ENCODE peak calls at places on chromosomes 6 and 20, in five cellular contexts. S is HCT116; M is mammary epithelial cell; L is CD8-positive, alpha-beta T cell; Z is uterus. J is an unnamed sample.

GRCh38 chr20:8388146-8388545 is 256.1 kb downstream of the PLCB1 start:
- DNase-seq in S (no peak), M (peak), L (no peak), Z (no peak), J (no peak)

GRCh38 chr20:23092409-23092756 is 6.3 kb upstream of the CD93 start:
- DNase-seq in S (no peak), M (no peak), L (no peak), Z (peak), J (no peak)

GRCh38 chr6:2562721-2563120 is 188.0 kb downstream of the MYLK4 start:
- DNase-seq in S (no peak), M (no peak), L (no peak), Z (no peak), J (no peak)

GRCh38 chr6:139364982-139365379 is 9.5 kb downstream of the CITED2 start:
- DNase-seq in S (no peak), M (no peak), L (no peak), Z (no peak), J (no peak)

GRCh38 chr6:139330841-139331500 is 39.2 kb upstream of the TXLNB start:
- DNase-seq in S (no peak), M (no peak), L (no peak), Z (no peak), J (no peak)

GRCh38 chr6:114419175-114419574 is 76.4 kb upstream of the HS3ST5 start:
- DNase-seq in S (no peak), M (no peak), L (no peak), Z (no peak), J (no peak)

GRCh38 chr20:51712501-51713212 is 55.5 kb downstream of the ATP9A start:
- DNase-seq in S (peak), M (no peak), L (no peak), Z (no peak), J (no peak)

GRCh38 chr6:141484726-141485125 is 648.0 kb upstream of the GJE1 start:
- DNase-seq in S (no peak), M (peak), L (no peak), Z (no peak), J (peak)

GRCh38 chr6:42720739-42721138 is 1.7 kb downstream of the PRPH2 start:
- DNase-seq in S (no peak), M (peak), L (no peak), Z (no peak), J (no peak)

GRCh38 chr6:167998206-167998605 is 735 bp downstream of the KIF25 start:
- DNase-seq in S (no peak), M (no peak), L (no peak), Z (no peak), J (no peak)

GRCh38 chr20:61588356-61589054 is 336.4 kb downstream of the CDH4 start:
- DNase-seq in S (no peak), M (no peak), L (no peak), Z (no peak), J (no peak)

GRCh38 chr6:44052419-44053011 is 74.7 kb downstream of the MRPL14 start:
- DNase-seq in S (no peak), M (peak), L (no peak), Z (peak), J (peak)

GRCh38 chr6:15406452-15406851 is 160.6 kb downstream of the JARID2 start:
- DNase-seq in S (no peak), M (no peak), L (no peak), Z (no peak), J (no peak)

GRCh38 chr6:33205172-33206026 is 944 bp downstream of the HSD17B8 start:
- DNase-seq in S (peak), M (peak), L (no peak), Z (no peak), J (no peak)

GRCh38 chr20:43507150-43508080 is at the start of gene L3MBTL1:
- DNase-seq in S (peak), M (peak), L (no peak), Z (no peak), J (no peak)

GRCh38 chr6:131400054-131400781 is 172.8 kb upstream of the ARG1 start:
- DNase-seq in S (peak), M (peak), L (no peak), Z (no peak), J (no peak)

GRCh38 chr20:24332956-24333355 is 136.5 kb upstream of the SYNDIG1 start:
- DNase-seq in S (no peak), M (peak), L (no peak), Z (no peak), J (no peak)

GRCh38 chr20:23078351-23078993 is 7.7 kb downstream of the CD93 start:
- DNase-seq in S (no peak), M (no peak), L (no peak), Z (no peak), J (no peak)

GRCh38 chr6:44629636-44630035 is 242.1 kb downstream of the CDC5L start:
- DNase-seq in S (no peak), M (no peak), L (no peak), Z (no peak), J (no peak)

GRCh38 chr6:43369174-43370002 is at the start of gene ZNF318:
- DNase-seq in S (peak), M (peak), L (peak), Z (peak), J (peak)

GRCh38 chr6:35686441-35686840 is 2.3 kb downstream of the FKBP5 start:
- DNase-seq in S (no peak), M (no peak), L (no peak), Z (no peak), J (no peak)

GRCh38 chr20:57761413-57761734 is 51.6 kb upstream of the PMEPA1 start:
- DNase-seq in S (no peak), M (no peak), L (no peak), Z (no peak), J (no peak)

GRCh38 chr6:54335871-54336270 is 27.6 kb downstream of the TINAG start:
- DNase-seq in S (peak), M (peak), L (no peak), Z (no peak), J (no peak)

GRCh38 chr20:3764659-3765058 is 2.9 kb downstream of the ADISSP start:
- DNase-seq in S (no peak), M (no peak), L (no peak), Z (no peak), J (no peak)

GRCh38 chr20:25321262-25321831 is 69.3 kb downstream of the ABHD12 start:
- DNase-seq in S (no peak), M (no peak), L (peak), Z (no peak), J (no peak)

GRCh38 chr20:48733296-48733790 is 94.5 kb downstream of the PREX1 start:
- DNase-seq in S (no peak), M (no peak), L (no peak), Z (no peak), J (no peak)

GRCh38 chr6:26538572-26538902 is 371 bp downstream of the HMGN4 start:
- DNase-seq in S (no peak), M (no peak), L (no peak), Z (no peak), J (no peak)

GRCh38 chr6:5674141-5674540 is 332.6 kb downstream of the NRN1 start:
- DNase-seq in S (no peak), M (no peak), L (no peak), Z (no peak), J (no peak)

GRCh38 chr6:137216875-137217553 is 2.2 kb downstream of the IFNGR1 start:
- DNase-seq in S (no peak), M (peak), L (no peak), Z (no peak), J (no peak)

GRCh38 chr6:169640347-169640972 is 61.4 kb downstream of the WDR27 start:
- DNase-seq in S (no peak), M (no peak), L (no peak), Z (peak), J (no peak)
- TF ChIP-seq CTCF in S (no peak), M (no peak), L (no peak), Z (peak), J (no peak)

GRCh38 chr20:52783769-52784168 is 188.4 kb upstream of the TSHZ2 start:
- DNase-seq in S (no peak), M (peak), L (no peak), Z (no peak), J (no peak)
- TF ChIP-seq CTCF in S (peak), M (peak), L (no peak), Z (no peak), J (no peak)

DNA sequence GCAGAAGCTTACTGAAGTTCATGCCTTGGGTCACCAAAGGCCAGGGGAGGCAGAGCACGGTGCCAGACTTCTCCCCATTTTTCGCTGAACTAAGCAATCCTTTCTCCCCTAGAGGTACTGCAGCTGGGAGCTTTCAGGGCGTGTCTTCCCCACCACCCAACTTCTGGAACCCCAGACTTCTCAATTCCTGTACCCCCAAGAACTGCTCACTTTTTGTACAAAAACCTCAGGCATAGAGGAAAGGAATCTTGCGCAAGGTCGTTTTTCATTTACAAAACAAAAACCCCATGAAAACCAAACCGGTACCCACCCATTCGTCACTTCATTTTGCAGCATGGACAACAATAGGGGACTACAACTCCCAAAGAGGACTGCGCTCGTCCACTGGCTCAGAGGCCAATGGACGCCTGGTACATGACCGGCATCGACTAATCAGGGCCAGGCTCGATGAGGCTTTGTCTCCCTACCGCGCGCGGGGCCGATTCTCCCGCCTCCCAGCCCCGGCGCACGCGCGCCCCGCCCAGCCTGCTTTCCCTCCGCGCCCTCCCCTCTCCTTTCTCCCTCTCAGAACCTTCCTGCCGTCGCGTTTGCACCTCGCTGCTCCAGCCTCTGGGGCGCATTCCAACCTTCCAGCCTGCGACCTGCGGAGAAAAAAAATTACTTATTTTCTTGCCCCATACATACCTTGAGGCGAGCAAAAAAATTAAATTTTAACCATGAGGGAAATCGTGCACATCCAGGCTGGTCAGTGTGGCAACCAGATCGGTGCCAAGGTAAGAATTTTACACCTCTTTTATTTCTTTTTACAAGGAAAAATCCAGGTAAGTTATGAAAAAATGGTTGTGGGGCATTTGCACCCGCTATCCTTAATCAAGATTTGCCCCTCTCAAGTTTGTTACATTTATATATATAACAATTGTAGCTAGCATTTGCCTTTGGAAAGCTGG is at the start of gene TUBB:
- DNase-seq in S (peak), M (peak), L (peak), Z (peak), J (peak)
- TF ChIP-seq CTCF in S (no peak), M (no peak), L (no peak), Z (no peak), J (no peak)

GRCh38 chr20:1509237-1509636 is 18.0 kb upstream of the SIRPB2 start:
- DNase-seq in S (peak), M (peak), L (no peak), Z (no peak), J (no peak)
- TF ChIP-seq CTCF in S (peak), M (peak), L (peak), Z (no peak), J (peak)

DNA sequence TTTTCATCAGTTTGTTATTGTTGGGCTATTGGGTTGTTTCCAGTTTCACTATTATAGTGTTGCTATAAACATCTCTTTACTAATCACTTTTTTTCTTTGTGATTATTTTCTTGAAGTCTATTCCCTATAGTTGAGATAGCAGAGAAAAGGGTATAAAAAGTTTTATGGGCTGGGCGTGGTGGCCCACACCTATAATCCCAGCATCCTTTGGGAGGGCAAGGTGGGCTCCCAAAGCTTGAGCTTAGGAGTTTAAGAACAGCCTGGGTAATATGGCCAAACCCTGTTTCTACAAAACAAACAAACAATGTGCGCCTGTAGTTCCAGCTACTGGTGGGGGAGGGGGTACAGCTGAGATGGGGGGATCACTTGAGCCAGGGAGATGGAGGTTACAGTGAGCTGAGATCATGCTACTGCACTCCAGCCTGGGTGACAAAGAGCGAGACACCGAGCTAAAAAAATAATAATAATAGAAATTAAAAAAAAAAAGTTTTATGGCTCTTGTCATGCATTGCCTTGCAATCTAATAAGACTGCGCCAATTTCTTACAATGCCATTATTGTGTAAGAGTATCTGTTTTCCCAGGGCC is 3.8 kb downstream of the ACSS2 start:
- DNase-seq in S (no peak), M (no peak), L (no peak), Z (no peak), J (no peak)
- TF ChIP-seq CTCF in S (no peak), M (no peak), L (no peak), Z (no peak), J (no peak)

GRCh38 chr6:132671295-132671694 is 12.3 kb upstream of the TAAR1 start:
- DNase-seq in S (no peak), M (no peak), L (no peak), Z (no peak), J (no peak)

GRCh38 chr6:132673376-132674094 is 14.6 kb upstream of the TAAR1 start:
- DNase-seq in S (no peak), M (peak), L (no peak), Z (no peak), J (no peak)

GRCh38 chr6:132675002-132675401 is 16.0 kb upstream of the TAAR1 start:
- DNase-seq in S (no peak), M (no peak), L (no peak), Z (no peak), J (no peak)

GRCh38 chr6:132666118-132666517 is 7.1 kb upstream of the TAAR1 start:
- DNase-seq in S (no peak), M (no peak), L (no peak), Z (no peak), J (no peak)

GRCh38 chr6:132669690-132670291 is 10.8 kb upstream of the TAAR1 start:
- DNase-seq in S (peak), M (peak), L (no peak), Z (no peak), J (peak)
- TF ChIP-seq CTCF in S (peak), M (peak), L (peak), Z (peak), J (peak)

J was measured in HL-60.